ENCODE peak calls at places on chromosome 19, in nine cellular contexts. H is CD8-positive, alpha-beta T cell; B is neuronal stem cell; M is transverse colon; G is SJCRH30; T is IMR-90; U is cardiac muscle cell; J is vagina; W is upper lobe of right lung. V is an unnamed sample.

GRCh38 chr19:47097396-47098217 is 16.0 kb downstream of the ZC3H4 start:
- DNase-seq in H (no peak), B (no peak), M (peak; percentile 43), G (no peak), T (no peak), U (no peak), J (no peak), W (no peak), V (peak; percentile 41)

GRCh38 chr19:10474962-10475451 is 28.1 kb downstream of the KEAP1 start:
- DNase-seq in H (no peak), B (no peak), M (no peak), G (no peak), T (no peak), U (no peak), J (no peak), W (no peak), V (no peak)

GRCh38 chr19:17309962-17310461 is 649 bp downstream of the DDA1 start:
- DNase-seq in H (no peak), B (no peak), M (no peak), G (no peak), T (no peak), U (no peak), J (no peak), W (no peak), V (no peak)

GRCh38 chr19:19627716-19628498 is at the start of gene LPAR2:
- DNase-seq in H (peak; percentile 80), B (peak; percentile 46), M (peak; percentile 82), G (no peak), T (no peak), U (peak; percentile 21), J (no peak), W (peak; percentile 85), V (no peak)

GRCh38 chr19:39704181-39705044 is at the start of gene LGALS14:
- DNase-seq in H (no peak), B (no peak), M (no peak), G (no peak), T (no peak), U (no peak), J (no peak), W (no peak), V (no peak)

GRCh38 chr19:6108721-6109633 is 1.3 kb downstream of the RFX2 start:
- DNase-seq in H (peak; percentile 43), B (no peak), M (peak; percentile 66), G (peak; percentile 27), T (peak; percentile 66), U (peak; percentile 78), J (no peak), W (peak; percentile 82), V (peak; percentile 41)

GRCh38 chr19:3283886-3284657 is 59.6 kb downstream of the CELF5 start:
- DNase-seq in H (no peak), B (no peak), M (no peak), G (no peak), T (no peak), U (no peak), J (no peak), W (no peak), V (no peak)

GRCh38 chr19:11418166-11418517 is 972 bp downstream of the RGL3 start:
- DNase-seq in H (no peak), B (no peak), M (no peak), G (no peak), T (no peak), U (no peak), J (no peak), W (no peak), V (no peak)

GRCh38 chr19:38657633-38658222 is 10.3 kb downstream of the ACTN4 start:
- DNase-seq in H (no peak), B (no peak), M (no peak), G (no peak), T (peak; percentile 89), U (no peak), J (no peak), W (no peak), V (no peak)

GRCh38 chr19:44889830-44890365 is 1.2 kb upstream of the TOMM40 start:
- DNase-seq in H (no peak), B (no peak), M (no peak), G (no peak), T (no peak), U (no peak), J (no peak), W (no peak), V (no peak)

GRCh38 chr19:43575955-43576451 is 402 bp downstream of the PINLYP start:
- DNase-seq in H (no peak), B (no peak), M (no peak), G (no peak), T (no peak), U (no peak), J (no peak), W (no peak), V (no peak)

GRCh38 chr19:38012290-38012689 is 105.3 kb downstream of the SIPA1L3 start:
- DNase-seq in H (no peak), B (no peak), M (no peak), G (no peak), T (no peak), U (no peak), J (no peak), W (no peak), V (no peak)

GRCh38 chr19:29290853-29291252 is 77.9 kb upstream of the UQCRFS1 start:
- DNase-seq in H (no peak), B (no peak), M (no peak), G (no peak), T (no peak), U (no peak), J (no peak), W (peak; percentile 26), V (no peak)

GRCh38 chr19:44260343-44260681 is 626 bp downstream of the ZNF233 start:
- DNase-seq in H (no peak), B (no peak), M (peak; percentile 14), G (no peak), T (no peak), U (no peak), J (no peak), W (no peak), V (no peak)

GRCh38 chr19:30861896-30862295 is 487.3 kb downstream of the TSHZ3 start:
- DNase-seq in H (no peak), B (no peak), M (no peak), G (no peak), T (no peak), U (no peak), J (no peak), W (peak; percentile 22), V (no peak)

GRCh38 chr19:21848706-21849105 is 12.7 kb upstream of the ZNF43 start:
- DNase-seq in H (no peak), B (no peak), M (no peak), G (no peak), T (peak; percentile 31), U (peak; percentile 19), J (no peak), W (no peak), V (no peak)

DNA sequence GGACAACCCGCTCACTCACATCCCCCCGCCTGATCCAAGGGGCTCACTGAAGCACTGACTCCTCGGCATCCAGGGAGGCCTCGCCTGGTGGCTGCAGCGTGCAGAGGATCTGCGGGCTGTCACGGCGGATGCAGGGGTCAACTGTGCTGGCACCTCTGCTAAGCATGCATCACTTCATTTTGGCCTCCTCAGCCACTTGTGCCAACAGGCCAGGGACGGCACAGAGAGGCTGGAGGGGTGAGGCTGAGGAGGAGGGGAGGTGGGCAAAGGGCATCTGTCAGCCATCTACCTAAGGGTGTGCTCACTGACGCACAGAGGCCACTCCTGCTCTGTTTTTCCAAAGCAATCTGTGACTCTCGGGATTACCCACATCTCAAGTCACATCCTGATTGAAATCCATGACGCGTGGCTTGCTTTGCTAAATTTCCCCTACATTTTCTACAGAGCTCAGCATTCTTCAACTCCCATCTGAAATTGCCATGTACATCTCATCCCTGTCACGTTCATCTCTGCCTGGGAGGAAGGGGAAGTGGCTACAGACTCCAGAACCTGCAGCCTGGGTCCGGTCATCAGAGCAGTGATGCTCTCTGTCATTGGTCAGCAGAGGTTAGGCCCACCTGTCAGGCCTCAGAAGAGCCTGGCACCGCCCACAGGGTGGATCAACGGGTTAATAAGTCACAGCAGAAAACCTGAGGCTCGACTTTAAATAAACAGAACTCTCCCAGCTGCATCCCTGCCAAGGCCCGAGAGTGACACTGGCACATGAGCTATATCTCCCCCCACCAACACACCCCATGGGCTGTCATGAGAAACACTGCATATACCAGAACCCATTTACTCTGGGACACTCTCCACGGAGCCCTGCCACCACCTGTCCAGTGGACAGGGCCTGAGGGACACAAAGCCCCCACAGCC is 17.6 kb downstream of the ELL start:
- DNase-seq in H (no peak), B (no peak), M (peak; percentile 77), G (peak; percentile 54), T (no peak), U (no peak), J (no peak), W (no peak), V (no peak)
- H3K4me1 ChIP-seq in H (peaks cover 94% of the 10 kb centered on the region), B (no peaks in the 10 kb centered on the region), M (peaks cover 100% of the 10 kb centered on the region), G (peaks cover 56% of the 10 kb centered on the region), T (peaks cover 29% of the 10 kb centered on the region), U (peaks cover 49% of the 10 kb centered on the region), J (peaks cover 100% of the 10 kb centered on the region), W (peaks cover 99% of the 10 kb centered on the region), V (peaks cover 23% of the 10 kb centered on the region)

DNA sequence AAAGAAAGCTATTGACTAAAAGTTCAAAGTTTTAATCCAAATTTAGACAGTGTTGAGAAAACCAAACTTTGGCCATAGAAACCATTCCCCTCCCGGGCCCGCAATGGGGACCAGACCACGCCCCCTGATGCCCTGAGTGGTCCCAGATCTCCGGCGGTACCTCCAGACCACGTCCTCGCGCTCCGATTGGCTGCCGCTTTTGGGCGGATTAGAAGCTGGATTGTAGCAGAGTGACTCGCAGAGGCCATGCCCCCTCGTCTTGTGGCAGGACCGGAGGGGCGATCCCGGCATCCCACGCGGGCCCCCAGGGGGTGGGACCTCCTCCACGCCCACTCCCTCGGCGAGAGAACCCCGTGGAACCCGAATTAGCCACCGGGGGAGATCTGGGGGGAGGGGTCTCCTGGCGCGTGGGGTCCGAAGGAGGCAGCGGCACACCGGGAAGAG is 812 bp upstream of the HSD17B14 start:
- DNase-seq in H (peak; percentile 67), B (peak; percentile 93), M (peak; percentile 80), G (peak; percentile 23), T (peak; percentile 78), U (peak; percentile 90), J (no peak), W (peak; percentile 93), V (peak; percentile 96)
- H3K4me3 ChIP-seq in H (peak overlapping the region; percentile 51), B (peak overlapping the region; percentile 21), M (no peak overlapping the region), G (no peak overlapping the region), T (peak overlapping the region; percentile 14), U (peak overlapping the region; percentile 37), J (peak overlapping the region; percentile 48), W (peak overlapping the region; percentile 60), V (peak overlapping the region; percentile 63)

DNA sequence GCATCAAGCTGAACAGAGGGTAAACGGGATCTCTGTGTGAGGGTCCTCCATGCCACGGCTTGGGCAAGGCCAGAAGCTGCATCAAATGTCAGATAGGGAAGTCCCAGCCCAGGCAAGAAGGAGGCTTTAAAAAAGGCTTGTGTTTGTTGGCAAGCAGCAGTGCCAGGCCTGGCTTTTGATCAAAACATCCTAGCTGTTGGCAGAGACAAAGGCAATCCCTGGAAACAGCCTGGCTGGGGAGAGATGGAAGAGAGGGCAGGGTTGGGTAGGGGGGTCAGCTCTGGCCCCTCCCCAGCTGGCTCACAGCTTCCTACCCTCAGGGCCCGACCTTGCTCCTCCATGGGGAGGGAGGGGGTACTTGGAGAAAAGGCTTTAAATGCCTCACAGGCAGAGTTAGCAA is 61.8 kb upstream of the KCTD15 start:
- DNase-seq in H (no peak), B (no peak), M (no peak), G (no peak), T (no peak), U (no peak), J (no peak), W (peak; percentile 39), V (no peak)
- H3K4me1 ChIP-seq in H (no peaks in the 10 kb centered on the region), B (no peaks in the 10 kb centered on the region), M (no peaks in the 10 kb centered on the region), G (peaks cover 31% of the 10 kb centered on the region), T (no peaks in the 10 kb centered on the region), U (no peaks in the 10 kb centered on the region), J (no peaks in the 10 kb centered on the region), W (no peaks in the 10 kb centered on the region), V (peaks cover 12% of the 10 kb centered on the region)

GRCh38 chr19:370641-371330 is 26.2 kb upstream of the MIER2 start:
- DNase-seq in H (no peak), B (no peak), M (no peak), G (no peak), T (no peak), U (no peak), J (no peak), W (no peak), V (no peak)
- H3K4me3 ChIP-seq in H (no peak overlapping the region), B (no peak overlapping the region), M (no peak overlapping the region), G (no peak overlapping the region), T (no peak overlapping the region), U (no peak overlapping the region), J (no peak overlapping the region), W (no peak overlapping the region), V (no peak overlapping the region)

V was measured in BE2C.